ENCODE peak calls at places on chromosome 4, in nine cellular contexts. E, H, O, L, Z, Y, W, V and F are unnamed samples.

GRCh38 chr4:183437452-183437851 is 7.0 kb upstream of the CDKN2AIP start:
- DNase-seq in H (no peak), O (no peak), E (no peak), L (no peak), V (no peak), Z (no peak), Y (no peak), W (no peak), F (no peak)

GRCh38 chr4:125104616-125105015 is 210.1 kb upstream of the FAT4 start:
- DNase-seq in L (no peak), W (no peak), Z (no peak), Y (no peak), H (peak), O (no peak), V (no peak), E (no peak), F (no peak)

GRCh38 chr4:107863850-107864371 is 39.2 kb downstream of the SGMS2 start:
- DNase-seq in O (no peak), Z (no peak), E (no peak), L (no peak), V (peak), H (peak), Y (no peak), W (no peak), F (peak)

GRCh38 chr4:65227628-65228027 is 442.7 kb downstream of the EPHA5 start:
- DNase-seq in W (no peak), E (no peak), Z (no peak), L (no peak), O (no peak), H (no peak), V (no peak), Y (no peak), F (no peak)

GRCh38 chr4:82050806-82051205 is 323.0 kb downstream of the HNRNPD start:
- DNase-seq in E (no peak), Y (no peak), W (no peak), Z (no peak), L (no peak), V (no peak), H (peak), O (no peak), F (no peak)

GRCh38 chr4:130563185-130563890 is 1467.4 kb downstream of the C4orf33 start:
- DNase-seq in V (peak), O (peak), Y (no peak), W (no peak), Z (peak), E (no peak), H (peak), L (peak), F (peak)

GRCh38 chr4:74661427-74662171 is 132.7 kb downstream of the BTC start:
- DNase-seq in O (no peak), H (peak), Y (no peak), W (no peak), Z (no peak), V (no peak), E (no peak), L (no peak), F (no peak)

GRCh38 chr4:106208481-106209460 is 107.2 kb downstream of the TBCK start:
- DNase-seq in O (no peak), L (no peak), H (no peak), V (no peak), Y (no peak), E (no peak), Z (no peak), W (no peak), F (no peak)

GRCh38 chr4:40190880-40191815 is 5.7 kb upstream of the RHOH start:
- DNase-seq in L (peak), H (no peak), V (no peak), O (no peak), Z (peak), Y (no peak), W (no peak), E (no peak), F (no peak)

GRCh38 chr4:153634737-153635353 is 49.2 kb upstream of the TLR2 start:
- DNase-seq in Z (peak), H (peak), V (peak), Y (no peak), E (no peak), O (peak), L (no peak), W (no peak), F (no peak)

GRCh38 chr4:66929748-66930147 is 615.6 kb downstream of the CENPC start:
- DNase-seq in E (no peak), O (no peak), Z (no peak), V (no peak), Y (no peak), H (no peak), L (no peak), W (no peak), F (no peak)

GRCh38 chr4:152935661-152936445 is at the start of gene FHDC1:
- DNase-seq in H (peak), L (no peak), W (no peak), E (no peak), V (no peak), Z (peak), Y (peak), O (peak), F (no peak)

GRCh38 chr4:74073358-74073757 is 25.6 kb downstream of the CXCL2 start:
- DNase-seq in Z (no peak), Y (no peak), W (no peak), V (no peak), E (no peak), H (no peak), O (no peak), L (no peak), F (no peak)

GRCh38 chr4:15303052-15303641 is 124.7 kb upstream of the C1QTNF7 start:
- DNase-seq in W (no peak), V (peak), H (peak), O (peak), Z (no peak), L (no peak), Y (no peak), E (no peak), F (no peak)

GRCh38 chr4:148141536-148141935 is 300.7 kb downstream of the NR3C2 start:
- DNase-seq in Y (no peak), V (no peak), Z (no peak), W (no peak), E (no peak), O (no peak), L (no peak), H (no peak), F (no peak)

GRCh38 chr4:108029321-108029720 is 39.6 kb downstream of the HADH start:
- DNase-seq in L (no peak), E (no peak), Z (no peak), V (no peak), Y (no peak), H (no peak), W (no peak), O (no peak), F (no peak)

GRCh38 chr4:3520276-3520675 is 11.9 kb downstream of the LRPAP1 start:
- DNase-seq in Y (no peak), W (no peak), Z (no peak), V (no peak), L (no peak), H (no peak), E (no peak), O (no peak), F (no peak)

GRCh38 chr4:25503779-25504178 is 126.7 kb downstream of the ANAPC4 start:
- DNase-seq in Y (no peak), W (no peak), H (no peak), E (no peak), V (no peak), Z (no peak), L (no peak), O (no peak), F (no peak)

GRCh38 chr4:115113382-115114106 is at the start of gene NDST4:
- DNase-seq in W (no peak), E (no peak), V (no peak), O (no peak), Y (no peak), Z (peak), H (peak), L (peak), F (no peak)

GRCh38 chr4:145867416-145867815 is 71.2 kb downstream of the ZNF827 start:
- DNase-seq in Z (no peak), Y (no peak), L (no peak), H (no peak), V (no peak), E (no peak), O (no peak), W (no peak), F (no peak)

GRCh38 chr4:7239101-7239820 is 46.9 kb downstream of the SORCS2 start:
- DNase-seq in W (no peak), Y (no peak), V (no peak), H (no peak), Z (no peak), O (no peak), L (no peak), E (no peak), F (no peak)